ENCODE peak calls at places on chromosomes 7 and 10, in nine cellular contexts. One of them, this sample, is unnamed.

GRCh38 chr10:60032723-60033122 is 126.4 kb upstream of the CCDC6 start:
- DNase-seq in tibial artery: peak; percentile 57
- DNase-seq in epithelial cell of esophagus: peak; percentile 80
- DNase-seq in OCI-LY7: peak; percentile 62
- DNase-seq in cardiac fibroblast: peak; percentile 77
- DNase-seq in esophagus squamous epithelium: no peak
- DNase-seq in skeletal muscle cell: peak; percentile 37
- DNase-seq in fibroblast of lung: peak; percentile 37
- DNase-seq in GM23248: peak; percentile 47
- DNase-seq in this sample: peak; percentile 59

GRCh38 chr10:11517150-11517549 is 94.3 kb downstream of the USP6NL start:
- DNase-seq in fibroblast of lung: peak; percentile 9
- DNase-seq in tibial artery: no peak
- DNase-seq in epithelial cell of esophagus: peak; percentile 65
- DNase-seq in OCI-LY7: no peak
- DNase-seq in cardiac fibroblast: no peak
- DNase-seq in GM23248: no peak
- DNase-seq in skeletal muscle cell: no peak
- DNase-seq in esophagus squamous epithelium: no peak
- DNase-seq in this sample: peak; percentile 42

GRCh38 chr10:5873515-5873995 is 16.1 kb downstream of the ANKRD16 start:
- DNase-seq in epithelial cell of esophagus: peak; percentile 73
- DNase-seq in OCI-LY7: peak; percentile 79
- DNase-seq in tibial artery: peak; percentile 62
- DNase-seq in skeletal muscle cell: no peak
- DNase-seq in esophagus squamous epithelium: no peak
- DNase-seq in cardiac fibroblast: peak; percentile 86
- DNase-seq in fibroblast of lung: peak; percentile 51
- DNase-seq in GM23248: peak; percentile 75
- DNase-seq in this sample: peak; percentile 57

GRCh38 chr10:102066421-102067068 is 1.4 kb downstream of the HPS6 start:
- DNase-seq in esophagus squamous epithelium: no peak
- DNase-seq in fibroblast of lung: no peak
- DNase-seq in epithelial cell of esophagus: peak; percentile 26
- DNase-seq in GM23248: peak; percentile 34
- DNase-seq in tibial artery: no peak
- DNase-seq in skeletal muscle cell: no peak
- DNase-seq in cardiac fibroblast: no peak
- DNase-seq in OCI-LY7: no peak
- DNase-seq in this sample: no peak

GRCh38 chr7:91661727-91662126 is 218.8 kb downstream of the MTERF1 start:
- DNase-seq in OCI-LY7: no peak
- DNase-seq in esophagus squamous epithelium: no peak
- DNase-seq in fibroblast of lung: no peak
- DNase-seq in tibial artery: no peak
- DNase-seq in GM23248: no peak
- DNase-seq in skeletal muscle cell: no peak
- DNase-seq in epithelial cell of esophagus: no peak
- DNase-seq in cardiac fibroblast: no peak
- DNase-seq in this sample: no peak

GRCh38 chr7:29921404-29922010 is 68.1 kb downstream of the SCRN1 start:
- DNase-seq in epithelial cell of esophagus: peak; percentile 74
- DNase-seq in fibroblast of lung: peak; percentile 44
- DNase-seq in OCI-LY7: peak; percentile 68
- DNase-seq in skeletal muscle cell: peak; percentile 18
- DNase-seq in cardiac fibroblast: peak; percentile 76
- DNase-seq in tibial artery: no peak
- DNase-seq in GM23248: peak; percentile 67
- DNase-seq in esophagus squamous epithelium: no peak
- DNase-seq in this sample: peak; percentile 45

GRCh38 chr7:137081694-137082093 is 213.2 kb downstream of the CHRM2 start:
- DNase-seq in GM23248: peak; percentile 90
- DNase-seq in epithelial cell of esophagus: peak; percentile 59
- DNase-seq in tibial artery: peak; percentile 78
- DNase-seq in fibroblast of lung: peak; percentile 99
- DNase-seq in OCI-LY7: no peak
- DNase-seq in skeletal muscle cell: peak; percentile 96
- DNase-seq in cardiac fibroblast: peak; percentile 76
- DNase-seq in esophagus squamous epithelium: no peak
- DNase-seq in this sample: peak; percentile 55

GRCh38 chr7:11427686-11428273 is 404.2 kb downstream of the THSD7A start:
- DNase-seq in esophagus squamous epithelium: no peak
- DNase-seq in OCI-LY7: peak; percentile 56
- DNase-seq in cardiac fibroblast: peak; percentile 86
- DNase-seq in tibial artery: no peak
- DNase-seq in skeletal muscle cell: peak; percentile 27
- DNase-seq in GM23248: peak; percentile 80
- DNase-seq in epithelial cell of esophagus: peak; percentile 75
- DNase-seq in fibroblast of lung: peak; percentile 63
- DNase-seq in this sample: peak; percentile 38

GRCh38 chr10:93403741-93404354 is 78.3 kb downstream of the MYOF start:
- DNase-seq in fibroblast of lung: no peak
- DNase-seq in cardiac fibroblast: no peak
- DNase-seq in skeletal muscle cell: no peak
- DNase-seq in epithelial cell of esophagus: peak; percentile 79
- DNase-seq in GM23248: no peak
- DNase-seq in OCI-LY7: no peak
- DNase-seq in esophagus squamous epithelium: no peak
- DNase-seq in tibial artery: no peak
- DNase-seq in this sample: no peak

GRCh38 chr10:103804866-103805265 is 50.5 kb downstream of the SH3PXD2A start:
- DNase-seq in GM23248: no peak
- DNase-seq in cardiac fibroblast: no peak
- DNase-seq in epithelial cell of esophagus: no peak
- DNase-seq in skeletal muscle cell: no peak
- DNase-seq in fibroblast of lung: no peak
- DNase-seq in esophagus squamous epithelium: no peak
- DNase-seq in OCI-LY7: no peak
- DNase-seq in tibial artery: no peak
- DNase-seq in this sample: no peak

GRCh38 chr7:137935849-137936508 is 65.9 kb downstream of the CREB3L2 start:
- DNase-seq in tibial artery: peak; percentile 52
- DNase-seq in skeletal muscle cell: no peak
- DNase-seq in OCI-LY7: peak; percentile 25
- DNase-seq in GM23248: no peak
- DNase-seq in esophagus squamous epithelium: no peak
- DNase-seq in cardiac fibroblast: no peak
- DNase-seq in epithelial cell of esophagus: peak; percentile 38
- DNase-seq in fibroblast of lung: no peak
- DNase-seq in this sample: peak; percentile 39

GRCh38 chr7:121285066-121285667 is 43.6 kb upstream of the WNT16 start:
- DNase-seq in OCI-LY7: no peak
- DNase-seq in skeletal muscle cell: no peak
- DNase-seq in esophagus squamous epithelium: no peak
- DNase-seq in cardiac fibroblast: no peak
- DNase-seq in GM23248: no peak
- DNase-seq in tibial artery: no peak
- DNase-seq in fibroblast of lung: no peak
- DNase-seq in epithelial cell of esophagus: no peak
- DNase-seq in this sample: no peak

GRCh38 chr7:51428226-51428887 is 111.7 kb upstream of the COBL start:
- DNase-seq in cardiac fibroblast: peak; percentile 19
- DNase-seq in fibroblast of lung: no peak
- DNase-seq in GM23248: no peak
- DNase-seq in tibial artery: no peak
- DNase-seq in OCI-LY7: no peak
- DNase-seq in skeletal muscle cell: no peak
- DNase-seq in epithelial cell of esophagus: peak; percentile 15
- DNase-seq in esophagus squamous epithelium: no peak
- DNase-seq in this sample: no peak

GRCh38 chr7:108135446-108136190 is 5.5 kb upstream of the LAMB4 start:
- DNase-seq in skeletal muscle cell: no peak
- DNase-seq in GM23248: no peak
- DNase-seq in cardiac fibroblast: no peak
- DNase-seq in esophagus squamous epithelium: no peak
- DNase-seq in tibial artery: no peak
- DNase-seq in epithelial cell of esophagus: no peak
- DNase-seq in OCI-LY7: peak; percentile 7
- DNase-seq in fibroblast of lung: no peak
- DNase-seq in this sample: no peak

GRCh38 chr7:105719395-105719794 is 138.1 kb upstream of the EFCAB10 start:
- DNase-seq in skeletal muscle cell: peak; percentile 11
- DNase-seq in OCI-LY7: no peak
- DNase-seq in cardiac fibroblast: no peak
- DNase-seq in epithelial cell of esophagus: no peak
- DNase-seq in esophagus squamous epithelium: no peak
- DNase-seq in GM23248: no peak
- DNase-seq in fibroblast of lung: no peak
- DNase-seq in tibial artery: no peak
- DNase-seq in this sample: no peak

GRCh38 chr10:112811741-112812551 is 138.1 kb upstream of the TCF7L2 start:
- DNase-seq in skeletal muscle cell: peak; percentile 78
- DNase-seq in OCI-LY7: no peak
- DNase-seq in cardiac fibroblast: peak; percentile 91
- DNase-seq in esophagus squamous epithelium: no peak
- DNase-seq in fibroblast of lung: peak; percentile 97
- DNase-seq in tibial artery: peak; percentile 42
- DNase-seq in GM23248: peak; percentile 94
- DNase-seq in epithelial cell of esophagus: peak; percentile 93
- DNase-seq in this sample: peak; percentile 93

GRCh38 chr7:120165231-120165630 is 107.7 kb upstream of the KCND2 start:
- DNase-seq in fibroblast of lung: no peak
- DNase-seq in esophagus squamous epithelium: no peak
- DNase-seq in epithelial cell of esophagus: no peak
- DNase-seq in GM23248: peak; percentile 20
- DNase-seq in cardiac fibroblast: no peak
- DNase-seq in OCI-LY7: no peak
- DNase-seq in skeletal muscle cell: no peak
- DNase-seq in tibial artery: no peak
- DNase-seq in this sample: no peak

GRCh38 chr10:119919823-119920222 is 27.3 kb downstream of the SEC23IP start:
- DNase-seq in GM23248: no peak
- DNase-seq in cardiac fibroblast: no peak
- DNase-seq in skeletal muscle cell: no peak
- DNase-seq in esophagus squamous epithelium: no peak
- DNase-seq in OCI-LY7: no peak
- DNase-seq in epithelial cell of esophagus: no peak
- DNase-seq in tibial artery: no peak
- DNase-seq in fibroblast of lung: no peak
- DNase-seq in this sample: no peak

GRCh38 chr7:75943864-75944263 is 28.9 kb downstream of the POR start:
- DNase-seq in esophagus squamous epithelium: no peak
- DNase-seq in cardiac fibroblast: peak; percentile 77
- DNase-seq in tibial artery: no peak
- DNase-seq in fibroblast of lung: peak; percentile 53
- DNase-seq in skeletal muscle cell: no peak
- DNase-seq in epithelial cell of esophagus: peak; percentile 98
- DNase-seq in OCI-LY7: no peak
- DNase-seq in GM23248: peak; percentile 81
- DNase-seq in this sample: peak; percentile 92

GRCh38 chr7:22931011-22931410 is 82.9 kb downstream of the HYCC1 start:
- DNase-seq in fibroblast of lung: no peak
- DNase-seq in esophagus squamous epithelium: no peak
- DNase-seq in epithelial cell of esophagus: no peak
- DNase-seq in tibial artery: no peak
- DNase-seq in cardiac fibroblast: peak; percentile 60
- DNase-seq in OCI-LY7: no peak
- DNase-seq in skeletal muscle cell: no peak
- DNase-seq in GM23248: peak; percentile 32
- DNase-seq in this sample: no peak

GRCh38 chr10:125161570-125162139 is 1.3 kb upstream of the CTBP2 start:
- DNase-seq in OCI-LY7: no peak
- DNase-seq in tibial artery: no peak
- DNase-seq in skeletal muscle cell: no peak
- DNase-seq in cardiac fibroblast: peak; percentile 66
- DNase-seq in fibroblast of lung: no peak
- DNase-seq in epithelial cell of esophagus: peak; percentile 63
- DNase-seq in esophagus squamous epithelium: no peak
- DNase-seq in GM23248: no peak
- DNase-seq in this sample: no peak
- H3K4me3 ChIP-seq in OCI-LY7: no peak overlapping the region
- H3K4me3 ChIP-seq in tibial artery: peak overlapping the region; percentile 95
- H3K4me3 ChIP-seq in skeletal muscle cell: peak overlapping the region; percentile 63
- H3K4me3 ChIP-seq in cardiac fibroblast: peak overlapping the region; percentile 70
- H3K4me3 ChIP-seq in fibroblast of lung: peak overlapping the region; percentile 58
- H3K4me3 ChIP-seq in epithelial cell of esophagus: peak overlapping the region; percentile 56
- H3K4me3 ChIP-seq in esophagus squamous epithelium: peak overlapping the region; percentile 97
- H3K4me3 ChIP-seq in GM23248: peak overlapping the region; percentile 81
- H3K4me3 ChIP-seq in this sample: peak overlapping the region; percentile 64

GRCh38 chr7:17131060-17131345 is 167.4 kb upstream of the AHR start:
- DNase-seq in skeletal muscle cell: no peak
- DNase-seq in tibial artery: no peak
- DNase-seq in esophagus squamous epithelium: no peak
- DNase-seq in OCI-LY7: no peak
- DNase-seq in fibroblast of lung: peak; percentile 51
- DNase-seq in epithelial cell of esophagus: no peak
- DNase-seq in GM23248: no peak
- DNase-seq in cardiac fibroblast: peak; percentile 14
- DNase-seq in this sample: no peak
- H3K4me3 ChIP-seq in skeletal muscle cell: no peak overlapping the region
- H3K4me3 ChIP-seq in tibial artery: no peak overlapping the region
- H3K4me3 ChIP-seq in esophagus squamous epithelium: peak overlapping the region; percentile 14
- H3K4me3 ChIP-seq in OCI-LY7: no peak overlapping the region
- H3K4me3 ChIP-seq in fibroblast of lung: peak overlapping the region; percentile 31
- H3K4me3 ChIP-seq in epithelial cell of esophagus: no peak overlapping the region
- H3K4me3 ChIP-seq in GM23248: no peak overlapping the region
- H3K4me3 ChIP-seq in cardiac fibroblast: no peak overlapping the region
- H3K4me3 ChIP-seq in this sample: no peak overlapping the region

DNA sequence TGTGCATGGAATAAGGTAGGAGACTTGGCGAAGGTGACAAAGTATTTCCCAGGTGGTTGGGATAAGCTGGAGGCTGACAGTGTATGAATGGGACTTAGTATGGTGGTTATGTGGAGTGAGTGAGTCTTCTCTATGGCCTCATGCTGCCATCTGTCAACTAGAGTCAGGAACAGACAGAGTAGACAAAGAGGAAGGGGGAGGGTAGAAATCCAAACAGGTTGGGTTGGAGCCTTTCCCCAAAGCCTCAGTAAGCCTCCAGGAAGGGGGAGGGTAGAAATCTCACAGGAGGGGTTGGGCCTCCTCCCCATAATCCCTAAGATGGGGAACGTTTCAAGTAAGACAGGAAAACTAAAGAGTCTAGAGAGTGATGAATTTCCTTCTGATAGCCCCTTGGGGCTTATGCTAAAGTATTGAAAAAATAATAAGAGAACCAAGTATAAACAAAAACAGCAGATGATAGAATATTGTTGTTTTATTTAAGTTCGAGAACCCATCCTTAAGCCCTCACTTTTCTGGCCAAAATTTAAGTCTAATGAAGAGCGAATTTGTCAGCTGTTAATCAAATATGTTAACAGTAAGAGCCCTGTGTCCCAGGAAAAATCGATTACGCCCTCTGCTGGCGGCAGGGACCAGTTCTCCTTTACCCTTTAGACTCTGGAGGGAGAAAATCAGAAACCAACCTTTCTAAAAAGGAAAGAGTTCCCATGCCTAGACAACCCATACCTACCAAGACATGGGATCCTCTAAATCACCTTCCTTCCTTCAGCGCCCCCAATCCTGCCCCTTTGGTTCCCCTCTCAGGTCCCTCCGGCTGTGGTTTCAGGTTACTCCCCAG is 1.8 kb upstream of the AKR1B15 start:
- DNase-seq in GM23248: no peak
- DNase-seq in esophagus squamous epithelium: no peak
- DNase-seq in OCI-LY7: peak; percentile 59
- DNase-seq in cardiac fibroblast: peak; percentile 74
- DNase-seq in epithelial cell of esophagus: peak; percentile 80
- DNase-seq in skeletal muscle cell: no peak
- DNase-seq in tibial artery: peak; percentile 78
- DNase-seq in fibroblast of lung: no peak
- DNase-seq in this sample: peak; percentile 72
- H3K4me3 ChIP-seq in GM23248: peak overlapping the region; percentile 74
- H3K4me3 ChIP-seq in esophagus squamous epithelium: peak overlapping the region; percentile 39
- H3K4me3 ChIP-seq in OCI-LY7: no peak overlapping the region
- H3K4me3 ChIP-seq in cardiac fibroblast: peak overlapping the region; percentile 45
- H3K4me3 ChIP-seq in epithelial cell of esophagus: peak overlapping the region; percentile 49
- H3K4me3 ChIP-seq in skeletal muscle cell: peak overlapping the region; percentile 39
- H3K4me3 ChIP-seq in tibial artery: peak overlapping the region; percentile 14
- H3K4me3 ChIP-seq in fibroblast of lung: peak overlapping the region; percentile 76
- H3K4me3 ChIP-seq in this sample: peak overlapping the region; percentile 42

GRCh38 chr10:128295003-128295402 is 168.8 kb upstream of the MKI67 start:
- DNase-seq in cardiac fibroblast: no peak
- DNase-seq in tibial artery: no peak
- DNase-seq in OCI-LY7: no peak
- DNase-seq in GM23248: no peak
- DNase-seq in esophagus squamous epithelium: no peak
- DNase-seq in skeletal muscle cell: no peak
- DNase-seq in fibroblast of lung: no peak
- DNase-seq in epithelial cell of esophagus: no peak
- DNase-seq in this sample: no peak
- H3K4me3 ChIP-seq in cardiac fibroblast: no peak overlapping the region
- H3K4me3 ChIP-seq in tibial artery: no peak overlapping the region
- H3K4me3 ChIP-seq in OCI-LY7: no peak overlapping the region
- H3K4me3 ChIP-seq in GM23248: no peak overlapping the region
- H3K4me3 ChIP-seq in esophagus squamous epithelium: no peak overlapping the region
- H3K4me3 ChIP-seq in skeletal muscle cell: no peak overlapping the region
- H3K4me3 ChIP-seq in fibroblast of lung: no peak overlapping the region
- H3K4me3 ChIP-seq in epithelial cell of esophagus: no peak overlapping the region
- H3K4me3 ChIP-seq in this sample: no peak overlapping the region